ENCODE peak calls at places on chromosomes 12 and 14, in four cellular contexts. T is lower lobe of right lung, E is transverse colon, I is HCT116. M is an unnamed sample.

GRCh38 chr14:102525213-102526143 is 15.9 kb upstream of the ANKRD9 start:
- DNase-seq in I (peak; percentile 39), T (no peak), E (peak; percentile 63), M (no peak)

GRCh38 chr12:88242161-88242925 is 100.2 kb downstream of the TMTC3 start:
- DNase-seq in E (no peak), T (no peak), I (peak; percentile 87), M (peak; percentile 92)

GRCh38 chr14:23033801-23034497 is 751 bp downstream of the PSMB5 start:
- DNase-seq in T (no peak), E (no peak), I (no peak), M (no peak)

GRCh38 chr14:87133073-87133815 is 859.7 kb downstream of the GALC start:
- DNase-seq in T (no peak), E (no peak), I (no peak), M (peak; percentile 88)

GRCh38 chr14:63666326-63666725 is 24.7 kb upstream of the WDR89 start:
- DNase-seq in I (no peak), T (no peak), E (no peak), M (no peak)

GRCh38 chr12:120197542-120197887 is 3.0 kb upstream of the GCN1 start:
- DNase-seq in E (no peak), T (no peak), I (no peak), M (no peak)

GRCh38 chr12:89247541-89247942 is 104.8 kb downstream of the DUSP6 start:
- DNase-seq in T (no peak), I (peak; percentile 10), E (no peak), M (no peak)

GRCh38 chr12:12272869-12273268 is 6.0 kb upstream of the LRP6 start:
- DNase-seq in T (no peak), I (no peak), E (no peak), M (no peak)

GRCh38 chr12:29783773-29784666 is at the start of gene TMTC1:
- DNase-seq in T (peak; percentile 64), E (peak; percentile 45), I (no peak), M (no peak)

GRCh38 chr12:101414533-101415119 is 7.1 kb upstream of the ARL1 start:
- DNase-seq in T (no peak), I (peak; percentile 73), E (peak; percentile 19), M (peak; percentile 30)

GRCh38 chr12:109432431-109432830 is 44.7 kb downstream of the KCTD10 start:
- DNase-seq in I (no peak), E (no peak), T (no peak), M (no peak)

GRCh38 chr12:80709811-80710726 is 2.6 kb downstream of the MYF6 start:
- DNase-seq in E (no peak), I (peak; percentile 4), T (no peak), M (no peak)

GRCh38 chr12:31230004-31230403 is 95.9 kb downstream of the SINHCAF start:
- DNase-seq in I (no peak), T (no peak), E (no peak), M (no peak)

DNA sequence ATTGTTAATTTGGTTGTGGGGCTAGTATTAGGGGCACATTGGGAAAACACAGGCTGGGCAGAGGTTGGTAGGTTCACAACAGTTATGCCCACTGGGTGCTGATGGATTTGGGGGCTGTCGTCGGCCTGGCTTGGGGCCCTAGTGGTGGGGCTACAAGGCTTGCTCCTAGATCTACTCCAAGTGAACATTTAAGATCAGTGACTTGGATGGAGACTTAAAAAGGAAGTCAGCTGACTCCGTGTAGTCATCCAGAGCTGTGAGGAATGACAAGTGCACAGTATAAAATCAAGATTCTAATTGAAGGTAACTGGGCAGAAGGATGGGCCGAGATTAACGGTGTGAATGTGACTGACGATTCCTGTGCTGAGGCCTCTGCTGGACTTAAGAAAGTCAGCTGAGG is 12.8 kb upstream of the NR4A1 start:
- DNase-seq in E (no peak), I (no peak), T (no peak), M (no peak)
- H3K4me3 ChIP-seq in E (no peak overlapping the region), I (peak overlapping the region; percentile 77), T (peak overlapping the region; percentile 65), M (no peak overlapping the region)

GRCh38 chr12:128694445-128694844 is 129.3 kb downstream of the SLC15A4 start:
- DNase-seq in T (no peak), I (no peak), E (no peak), M (no peak)
- TF ChIP-seq CTCF in T (no peak), I (no peak), E (no peak), M (no peak)

GRCh38 chr12:46049665-46050064 is 59.3 kb upstream of the SCAF11 start:
- DNase-seq in T (no peak), I (no peak), E (no peak), M (no peak)

GRCh38 chr12:46046436-46046835 is 56.1 kb upstream of the SCAF11 start:
- DNase-seq in E (no peak), I (no peak), T (no peak), M (no peak)

DNA sequence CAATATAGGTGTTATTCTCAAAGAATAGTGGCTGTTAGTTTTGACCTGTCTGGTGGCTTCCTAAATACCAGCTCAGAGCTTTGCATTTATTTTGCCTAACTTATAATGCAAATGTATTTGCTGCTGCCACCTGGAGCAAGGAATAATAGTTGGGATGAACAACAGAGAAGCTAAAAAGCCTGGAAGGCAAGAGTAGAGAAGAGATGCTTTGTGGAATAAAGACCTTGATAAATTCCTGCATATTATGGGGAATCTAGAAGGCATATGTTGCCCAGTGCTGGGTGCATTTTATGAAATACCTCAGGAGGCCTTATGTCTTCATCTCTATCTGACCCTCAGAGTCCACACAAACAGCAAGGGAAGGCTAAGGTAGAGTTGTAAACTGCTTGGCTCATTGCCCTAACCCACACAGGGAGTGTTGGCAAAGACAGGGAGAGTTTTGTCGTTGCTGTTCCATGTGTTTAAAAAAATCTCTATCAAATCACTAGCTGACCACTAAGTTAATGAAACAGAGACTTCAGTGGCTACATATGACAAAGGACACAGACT is 53.7 kb upstream of the SCAF11 start:
- DNase-seq in E (no peak), T (no peak), I (no peak), M (no peak)
- H3K9me3 ChIP-seq in E (peaks cover 2% of the 10 kb centered on the region), T (peaks cover 20% of the 10 kb centered on the region), I (peaks cover 13% of the 10 kb centered on the region), M (peaks cover 8% of the 10 kb centered on the region)

GRCh38 chr14:76136476-76137160 is 15.1 kb upstream of the GPATCH2L start:
- DNase-seq in I (no peak), T (no peak), E (no peak), M (no peak)
- H3K4me3 ChIP-seq in I (no peak overlapping the region), T (no peak overlapping the region), E (no peak overlapping the region), M (no peak overlapping the region)

GRCh38 chr14:104685216-104685997 is 4.0 kb upstream of the INF2 start:
- DNase-seq in T (no peak), E (no peak), I (no peak), M (no peak)
- TF ChIP-seq CTCF in T (no peak), E (no peak), I (no peak), M (no peak)

DNA sequence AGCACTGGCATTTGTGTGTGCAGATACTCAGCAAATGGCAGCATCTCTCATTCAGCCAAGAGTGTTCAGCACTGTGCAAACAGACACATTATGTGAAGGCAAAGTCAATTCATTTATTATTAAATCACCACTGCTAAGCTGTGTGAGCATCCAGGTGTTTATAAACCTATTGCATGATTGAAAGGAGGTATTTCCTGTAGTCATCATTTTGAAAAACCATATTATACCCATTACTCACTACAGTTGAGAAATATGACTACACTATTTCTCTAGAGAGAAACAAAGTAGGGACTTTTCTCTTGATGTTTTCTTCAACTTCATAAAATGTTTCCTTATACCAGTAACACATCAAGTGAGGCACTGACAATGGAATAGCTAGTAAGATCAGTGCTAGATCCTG is 13.7 kb downstream of the SPX start:
- DNase-seq in I (no peak), T (no peak), E (no peak), M (no peak)
- H3K9me3 ChIP-seq in I (no peaks in the 10 kb centered on the region), T (no peaks in the 10 kb centered on the region), E (no peaks in the 10 kb centered on the region), M (no peaks in the 10 kb centered on the region)

GRCh38 chr12:1204581-1205121 is 213.6 kb downstream of the ERC1 start:
- DNase-seq in T (no peak), I (no peak), E (no peak), M (no peak)
- H3K4me3 ChIP-seq in T (peak overlapping the region; percentile 47), I (no peak overlapping the region), E (peak overlapping the region; percentile 9), M (peak overlapping the region; percentile 53)

DNA sequence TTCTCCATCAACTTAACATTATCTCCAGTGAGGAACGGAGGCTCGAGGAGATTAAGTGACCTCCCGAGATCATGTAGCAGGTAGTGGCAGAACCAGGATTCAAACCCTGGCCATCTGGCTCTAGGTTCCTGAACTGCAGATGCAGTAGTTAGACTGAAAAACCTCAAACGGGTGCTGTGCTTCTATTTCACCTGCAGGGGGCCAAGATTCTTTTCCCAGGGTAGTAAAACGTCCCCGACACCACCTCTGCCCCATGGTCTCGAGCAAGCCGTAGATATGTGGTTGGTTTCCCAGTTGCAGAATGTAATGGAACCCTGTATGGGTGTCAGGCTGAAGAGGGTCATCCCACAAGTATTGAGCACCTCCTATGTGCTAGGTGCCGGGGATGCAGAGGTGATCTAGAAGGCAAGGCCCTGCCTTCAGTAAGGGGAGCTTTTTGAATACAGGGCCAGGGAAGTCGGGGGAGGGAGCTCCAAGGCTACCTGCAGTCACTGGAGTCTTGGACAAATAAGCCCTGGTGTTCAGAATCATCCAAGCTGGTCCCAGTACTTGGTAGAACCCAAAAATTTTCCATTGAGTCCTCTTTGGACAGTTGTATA is 197.1 kb downstream of the CHST11 start:
- DNase-seq in T (no peak), I (no peak), E (no peak), M (no peak)
- TF ChIP-seq CTCF in T (no peak), I (peak; percentile 77), E (peak; percentile 17), M (peak; percentile 40)

GRCh38 chr12:126768517-126768916 is 1498.5 kb upstream of the TMEM132C start:
- DNase-seq in T (no peak), E (no peak), I (no peak), M (no peak)

GRCh38 chr12:126772171-126772864 is 1494.7 kb upstream of the TMEM132C start:
- DNase-seq in I (peak; percentile 93), E (peak; percentile 15), T (no peak), M (no peak)

GRCh38 chr12:126770188-126770587 is 1496.8 kb upstream of the TMEM132C start:
- DNase-seq in I (no peak), T (no peak), E (no peak), M (no peak)

GRCh38 chr12:126763359-126763758 is 1503.6 kb upstream of the TMEM132C start:
- DNase-seq in I (no peak), E (no peak), T (no peak), M (no peak)

DNA sequence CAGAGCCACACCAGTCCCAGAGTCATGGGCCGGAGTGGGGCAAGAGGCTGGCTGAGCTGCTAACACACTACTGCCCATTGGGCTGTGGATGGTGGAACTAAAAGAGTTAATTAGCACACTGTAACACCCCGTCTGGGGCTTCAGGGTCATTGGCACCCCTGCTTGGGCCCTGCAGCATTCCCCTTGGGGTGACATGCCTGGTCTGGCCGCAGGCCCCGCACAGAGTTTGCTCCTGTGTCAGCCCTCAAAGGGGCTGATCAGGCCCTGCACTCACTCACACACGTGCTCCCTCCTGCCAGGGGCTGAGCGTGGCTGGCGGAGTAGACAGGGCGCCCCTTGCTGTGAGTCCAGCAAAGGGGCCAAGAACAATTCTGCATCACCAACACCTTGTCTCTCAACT is 1499.6 kb upstream of the TMEM132C start:
- DNase-seq in T (no peak), E (no peak), I (no peak), M (no peak)
- H3K9me3 ChIP-seq in T (peaks cover 14% of the 10 kb centered on the region), E (peaks cover 5% of the 10 kb centered on the region), I (peaks cover 13% of the 10 kb centered on the region), M (peaks cover 25% of the 10 kb centered on the region)

M was measured in AG04450.